ENCODE peak calls at places on chromosomes 11 and 22, in four cellular contexts. One of them, this sample, is unnamed.

GRCh38 chr11:48134221-48134922 is 82.2 kb upstream of the OR4B1 start:
- DNase-seq in Caco-2: no peak
- DNase-seq in CD8-positive, alpha-beta T cell: no peak
- DNase-seq in mucosa of descending colon: no peak
- DNase-seq in this sample: no peak

GRCh38 chr22:47918276-47918928 is 1156.0 kb downstream of the TBC1D22A start:
- DNase-seq in Caco-2: no peak
- DNase-seq in CD8-positive, alpha-beta T cell: peak; percentile 13
- DNase-seq in mucosa of descending colon: no peak
- DNase-seq in this sample: peak; percentile 3

GRCh38 chr22:39439170-39439569 is 17.6 kb upstream of the MGAT3 start:
- DNase-seq in Caco-2: no peak
- DNase-seq in CD8-positive, alpha-beta T cell: no peak
- DNase-seq in mucosa of descending colon: no peak
- DNase-seq in this sample: peak; percentile 83

GRCh38 chr22:36528336-36528735 is 630 bp downstream of the EIF3D start:
- DNase-seq in Caco-2: peak; percentile 11
- DNase-seq in CD8-positive, alpha-beta T cell: no peak
- DNase-seq in mucosa of descending colon: no peak
- DNase-seq in this sample: peak; percentile 30

GRCh38 chr11:66848671-66849500 is 5.6 kb downstream of the RCE1 start:
- DNase-seq in Caco-2: no peak
- DNase-seq in CD8-positive, alpha-beta T cell: no peak
- DNase-seq in mucosa of descending colon: peak; percentile 43
- DNase-seq in this sample: no peak

GRCh38 chr11:115324569-115325432 is 179.4 kb downstream of the CADM1 start:
- DNase-seq in Caco-2: peak; percentile 73
- DNase-seq in CD8-positive, alpha-beta T cell: no peak
- DNase-seq in mucosa of descending colon: no peak
- DNase-seq in this sample: peak; percentile 77

GRCh38 chr11:80103149-80103859 is 662.5 kb upstream of the TENM4 start:
- DNase-seq in Caco-2: no peak
- DNase-seq in CD8-positive, alpha-beta T cell: no peak
- DNase-seq in mucosa of descending colon: no peak
- DNase-seq in this sample: no peak

GRCh38 chr11:8871283-8871775 is 39.7 kb upstream of the AKIP1 start:
- DNase-seq in Caco-2: peak; percentile 69
- DNase-seq in CD8-positive, alpha-beta T cell: no peak
- DNase-seq in mucosa of descending colon: peak; percentile 56
- DNase-seq in this sample: peak; percentile 37

GRCh38 chr11:3124821-3125220 is 40.3 kb downstream of the OSBPL5 start:
- DNase-seq in Caco-2: no peak
- DNase-seq in CD8-positive, alpha-beta T cell: no peak
- DNase-seq in mucosa of descending colon: peak; percentile 45
- DNase-seq in this sample: no peak

GRCh38 chr11:86726118-86726748 is 53.8 kb upstream of the ME3 start:
- DNase-seq in Caco-2: no peak
- DNase-seq in CD8-positive, alpha-beta T cell: no peak
- DNase-seq in mucosa of descending colon: no peak
- DNase-seq in this sample: no peak

GRCh38 chr11:73270855-73271477 is 1.2 kb upstream of the P2RY6 start:
- DNase-seq in Caco-2: peak; percentile 73
- DNase-seq in CD8-positive, alpha-beta T cell: no peak
- DNase-seq in mucosa of descending colon: no peak
- DNase-seq in this sample: peak; percentile 87

GRCh38 chr11:42200311-42200710 is 740.9 kb upstream of the LRRC4C start:
- DNase-seq in Caco-2: no peak
- DNase-seq in CD8-positive, alpha-beta T cell: no peak
- DNase-seq in mucosa of descending colon: no peak
- DNase-seq in this sample: no peak

GRCh38 chr22:41799486-41800347 is 762 bp upstream of the CCDC134 start:
- DNase-seq in Caco-2: peak; percentile 63
- DNase-seq in CD8-positive, alpha-beta T cell: no peak
- DNase-seq in mucosa of descending colon: peak; percentile 65
- DNase-seq in this sample: peak; percentile 29

GRCh38 chr11:60700689-60701508 is 1.5 kb downstream of the MS4A8 start:
- DNase-seq in Caco-2: peak; percentile 75
- DNase-seq in CD8-positive, alpha-beta T cell: no peak
- DNase-seq in mucosa of descending colon: no peak
- DNase-seq in this sample: peak; percentile 76

GRCh38 chr22:45688606-45689080 is 17.0 kb downstream of the ATXN10 start:
- DNase-seq in Caco-2: peak; percentile 30
- DNase-seq in CD8-positive, alpha-beta T cell: no peak
- DNase-seq in mucosa of descending colon: no peak
- DNase-seq in this sample: peak; percentile 6

GRCh38 chr22:48757581-48757980 is 1070.1 kb downstream of the BRD1 start:
- DNase-seq in Caco-2: no peak
- DNase-seq in CD8-positive, alpha-beta T cell: no peak
- DNase-seq in mucosa of descending colon: no peak
- DNase-seq in this sample: no peak

GRCh38 chr11:124746621-124747243 is 5.3 kb downstream of the VSIG2 start:
- DNase-seq in Caco-2: peak; percentile 94
- DNase-seq in CD8-positive, alpha-beta T cell: peak; percentile 64
- DNase-seq in mucosa of descending colon: peak; percentile 93
- DNase-seq in this sample: peak; percentile 95

GRCh38 chr11:32267679-32268187 is 167.6 kb downstream of the WT1 start:
- DNase-seq in Caco-2: no peak
- DNase-seq in CD8-positive, alpha-beta T cell: no peak
- DNase-seq in mucosa of descending colon: no peak
- DNase-seq in this sample: no peak

GRCh38 chr11:130815921-130816320 is 100.4 kb downstream of the SNX19 start:
- DNase-seq in Caco-2: no peak
- DNase-seq in CD8-positive, alpha-beta T cell: no peak
- DNase-seq in mucosa of descending colon: no peak
- DNase-seq in this sample: no peak

GRCh38 chr11:105935791-105936190 is 86.2 kb downstream of the MSANTD4 start:
- DNase-seq in Caco-2: no peak
- DNase-seq in CD8-positive, alpha-beta T cell: no peak
- DNase-seq in mucosa of descending colon: no peak
- DNase-seq in this sample: no peak

GRCh38 chr11:124896821-124897391 is 759 bp downstream of the ROBO4 start:
- DNase-seq in Caco-2: no peak
- DNase-seq in CD8-positive, alpha-beta T cell: no peak
- DNase-seq in mucosa of descending colon: no peak
- DNase-seq in this sample: no peak

GRCh38 chr22:24400726-24401596 is 26.4 kb upstream of the ADORA2A start:
- DNase-seq in Caco-2: no peak
- DNase-seq in CD8-positive, alpha-beta T cell: no peak
- DNase-seq in mucosa of descending colon: no peak
- DNase-seq in this sample: no peak

GRCh38 chr22:39266398-39267030 is 21.7 kb upstream of the PDGFB start:
- DNase-seq in Caco-2: no peak
- DNase-seq in CD8-positive, alpha-beta T cell: no peak
- DNase-seq in mucosa of descending colon: no peak
- DNase-seq in this sample: no peak

GRCh38 chr22:43897751-43898261 is 6.0 kb upstream of the PNPLA5 start:
- DNase-seq in Caco-2: no peak
- DNase-seq in CD8-positive, alpha-beta T cell: no peak
- DNase-seq in mucosa of descending colon: no peak
- DNase-seq in this sample: no peak

GRCh38 chr11:4830909-4831308 is 9.8 kb downstream of the OR51F2 start:
- DNase-seq in Caco-2: no peak
- DNase-seq in CD8-positive, alpha-beta T cell: no peak
- DNase-seq in mucosa of descending colon: no peak
- DNase-seq in this sample: no peak

GRCh38 chr11:804599-804964 is 449 bp downstream of the PIDD1 start:
- DNase-seq in Caco-2: no peak
- DNase-seq in CD8-positive, alpha-beta T cell: no peak
- DNase-seq in mucosa of descending colon: peak; percentile 63
- DNase-seq in this sample: no peak

GRCh38 chr22:37308385-37309200 is 26.3 kb downstream of the CYTH4 start:
- DNase-seq in Caco-2: no peak
- DNase-seq in CD8-positive, alpha-beta T cell: no peak
- DNase-seq in mucosa of descending colon: no peak
- DNase-seq in this sample: no peak

GRCh38 chr22:31556627-31557203 is 60.4 kb downstream of the SFI1 start:
- DNase-seq in Caco-2: peak; percentile 50
- DNase-seq in CD8-positive, alpha-beta T cell: no peak
- DNase-seq in mucosa of descending colon: no peak
- DNase-seq in this sample: peak; percentile 48

GRCh38 chr11:64935634-64936081 is at the start of gene GPHA2:
- DNase-seq in Caco-2: peak; percentile 36
- DNase-seq in CD8-positive, alpha-beta T cell: no peak
- DNase-seq in mucosa of descending colon: no peak
- DNase-seq in this sample: no peak

GRCh38 chr22:26438006-26438405 is 8.9 kb downstream of the ASPHD2 start:
- DNase-seq in Caco-2: no peak
- DNase-seq in CD8-positive, alpha-beta T cell: no peak
- DNase-seq in mucosa of descending colon: no peak
- DNase-seq in this sample: no peak

GRCh38 chr11:112334381-112334780 is 73.7 kb upstream of the PLET1 start:
- DNase-seq in Caco-2: no peak
- DNase-seq in CD8-positive, alpha-beta T cell: no peak
- DNase-seq in mucosa of descending colon: no peak
- DNase-seq in this sample: no peak

GRCh38 chr11:93685196-93685595 is 23.7 kb downstream of the CEP295 start:
- DNase-seq in Caco-2: no peak
- DNase-seq in CD8-positive, alpha-beta T cell: no peak
- DNase-seq in mucosa of descending colon: no peak
- DNase-seq in this sample: no peak

GRCh38 chr11:93689166-93689734 is 27.8 kb downstream of the CEP295 start:
- DNase-seq in Caco-2: no peak
- DNase-seq in CD8-positive, alpha-beta T cell: no peak
- DNase-seq in mucosa of descending colon: no peak
- DNase-seq in this sample: no peak

GRCh38 chr11:93686812-93687211 is 25.3 kb downstream of the CEP295 start:
- DNase-seq in Caco-2: no peak
- DNase-seq in CD8-positive, alpha-beta T cell: no peak
- DNase-seq in mucosa of descending colon: no peak
- DNase-seq in this sample: no peak

DNA sequence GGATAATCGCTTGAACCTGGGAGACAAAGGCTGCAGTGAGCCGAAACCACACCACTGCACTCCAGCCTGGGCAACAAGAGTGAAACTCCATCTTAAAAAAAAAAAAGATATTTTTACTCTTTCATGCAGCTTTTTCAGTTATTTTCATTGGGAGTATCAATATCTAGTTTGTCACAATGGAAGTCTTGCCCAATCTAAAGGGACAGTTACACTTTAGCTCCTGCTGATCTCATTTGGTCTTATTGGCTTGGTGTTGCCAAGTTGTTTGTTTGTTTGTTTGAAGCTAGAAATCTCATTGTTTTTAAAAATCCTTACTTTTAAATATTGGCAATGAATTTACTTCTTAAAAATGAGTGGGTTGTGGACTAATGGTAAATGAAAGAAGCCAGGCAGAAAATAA is 24.7 kb downstream of the CEP295 start:
- DNase-seq in Caco-2: no peak
- DNase-seq in CD8-positive, alpha-beta T cell: no peak
- DNase-seq in mucosa of descending colon: no peak
- DNase-seq in this sample: no peak
- H3K36me3 ChIP-seq in Caco-2: peaks cover 14% of the 10 kb centered on the region
- H3K36me3 ChIP-seq in CD8-positive, alpha-beta T cell: peaks cover 37% of the 10 kb centered on the region
- H3K36me3 ChIP-seq in mucosa of descending colon: no peaks in the 10 kb centered on the region
- H3K36me3 ChIP-seq in this sample: peaks cover 11% of the 10 kb centered on the region

GRCh38 chr11:46916669-46917108 is 1.7 kb downstream of the LRP4 start:
- DNase-seq in Caco-2: peak; percentile 69
- DNase-seq in CD8-positive, alpha-beta T cell: no peak
- DNase-seq in mucosa of descending colon: no peak
- DNase-seq in this sample: peak; percentile 42
- H3K4me1 ChIP-seq in Caco-2: peaks cover 11% of the 10 kb centered on the region
- H3K4me1 ChIP-seq in CD8-positive, alpha-beta T cell: peaks cover 22% of the 10 kb centered on the region
- H3K4me1 ChIP-seq in mucosa of descending colon: peaks cover 12% of the 10 kb centered on the region
- H3K4me1 ChIP-seq in this sample: no peaks in the 10 kb centered on the region

GRCh38 chr22:22245935-22246525 is 1.4 kb downstream of the VPREB1 start:
- DNase-seq in Caco-2: no peak
- DNase-seq in CD8-positive, alpha-beta T cell: no peak
- DNase-seq in mucosa of descending colon: no peak
- DNase-seq in this sample: no peak

GRCh38 chr22:22248878-22249277 is 4.3 kb downstream of the VPREB1 start:
- DNase-seq in Caco-2: no peak
- DNase-seq in CD8-positive, alpha-beta T cell: no peak
- DNase-seq in mucosa of descending colon: no peak
- DNase-seq in this sample: no peak

GRCh38 chr22:22245256-22245909 is 797 bp downstream of the VPREB1 start:
- DNase-seq in Caco-2: no peak
- DNase-seq in CD8-positive, alpha-beta T cell: no peak
- DNase-seq in mucosa of descending colon: no peak
- DNase-seq in this sample: no peak

GRCh38 chr22:22244337-22245250 is at the start of gene VPREB1:
- DNase-seq in Caco-2: no peak
- DNase-seq in CD8-positive, alpha-beta T cell: no peak
- DNase-seq in mucosa of descending colon: no peak
- DNase-seq in this sample: no peak

DNA sequence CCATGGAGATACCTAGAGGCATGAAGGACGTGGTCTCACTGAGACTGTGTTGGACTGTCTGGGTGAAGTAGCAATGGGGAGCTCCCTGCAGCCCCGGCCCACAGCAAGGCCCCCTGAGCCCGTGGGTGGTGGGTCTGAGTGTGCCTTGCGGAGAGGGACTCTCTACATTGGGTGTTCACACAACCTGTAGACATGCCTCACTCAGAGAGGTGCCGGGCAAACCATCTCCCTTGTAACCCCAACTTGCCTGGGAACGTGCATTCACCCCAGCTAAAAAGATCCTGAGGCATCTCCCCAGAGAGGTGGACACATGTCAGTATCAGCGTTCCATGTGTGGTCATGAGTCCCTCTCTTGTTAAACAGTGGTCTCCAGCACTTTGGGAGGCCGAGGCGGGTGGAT is 2.1 kb downstream of the VPREB1 start:
- DNase-seq in Caco-2: no peak
- DNase-seq in CD8-positive, alpha-beta T cell: no peak
- DNase-seq in mucosa of descending colon: no peak
- DNase-seq in this sample: no peak
- H3K4me3 ChIP-seq in Caco-2: no peak overlapping the region
- H3K4me3 ChIP-seq in CD8-positive, alpha-beta T cell: no peak overlapping the region
- H3K4me3 ChIP-seq in mucosa of descending colon: no peak overlapping the region
- H3K4me3 ChIP-seq in this sample: no peak overlapping the region

DNA sequence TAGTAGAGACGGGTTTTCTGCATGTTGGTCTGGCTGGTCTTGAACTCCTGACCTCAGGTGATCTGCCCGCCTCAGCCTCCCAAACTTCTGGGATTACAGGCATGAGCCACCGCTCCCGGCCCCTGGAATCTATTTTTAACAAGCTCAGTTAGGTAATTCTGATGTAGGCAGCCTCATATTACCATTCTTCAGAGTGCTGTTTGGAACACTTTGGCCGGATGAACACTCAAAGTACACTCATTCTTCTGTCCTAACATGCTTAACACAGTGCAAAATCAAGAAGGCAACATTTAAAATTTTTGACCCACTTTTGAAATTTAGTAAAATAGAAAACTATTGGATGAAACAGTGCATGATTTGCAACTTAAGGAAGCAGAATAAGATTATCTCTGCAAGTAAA is 586.7 kb upstream of the CHORDC1 start:
- DNase-seq in Caco-2: no peak
- DNase-seq in CD8-positive, alpha-beta T cell: no peak
- DNase-seq in mucosa of descending colon: no peak
- DNase-seq in this sample: no peak
- H3K36me3 ChIP-seq in Caco-2: no peaks in the 10 kb centered on the region
- H3K36me3 ChIP-seq in CD8-positive, alpha-beta T cell: no peaks in the 10 kb centered on the region
- H3K36me3 ChIP-seq in mucosa of descending colon: no peaks in the 10 kb centered on the region
- H3K36me3 ChIP-seq in this sample: no peaks in the 10 kb centered on the region